ENCODE peak calls at places on chromosomes 11 and 22, in eight cellular contexts. A is AG04450, K is uterus, X is Calu3, S is AG09319, Z is LNCaP clone FGC, W is astrocyte of the cerebellum, U is lower leg skin. G is an unnamed sample.

GRCh38 chr11:4960877-4961276 is 5.4 kb upstream of the OR51A2 start:
- DNase-seq in A (no peak), K (no peak), S (no peak), U (no peak), X (no peak), W (no peak), Z (no peak), G (no peak)

GRCh38 chr11:73334244-73335203 is 26.4 kb downstream of the ARHGEF17 start:
- DNase-seq in A (no peak), U (peak), Z (no peak), K (peak), S (peak), X (peak), W (no peak), G (peak)

GRCh38 chr11:120013325-120014250 is 124.3 kb downstream of the TRIM29 start:
- DNase-seq in K (peak), A (no peak), Z (no peak), X (peak), S (no peak), U (no peak), W (no peak), G (peak)

GRCh38 chr11:114059278-114059983 is at the start of gene ZBTB16:
- DNase-seq in S (no peak), X (no peak), U (peak), K (peak), Z (peak), A (no peak), W (peak), G (peak)

GRCh38 chr11:113574586-113574985 is 99.4 kb upstream of the DRD2 start:
- DNase-seq in U (peak), Z (no peak), W (no peak), K (no peak), S (no peak), X (no peak), A (no peak), G (no peak)

GRCh38 chr11:13149991-13150390 is 127.6 kb upstream of the BMAL1 start:
- DNase-seq in Z (no peak), A (no peak), S (no peak), W (no peak), U (no peak), X (no peak), K (no peak), G (no peak)

GRCh38 chr11:96014234-96014633 is 90.3 kb upstream of the MTMR2 start:
- DNase-seq in A (no peak), K (no peak), S (no peak), Z (no peak), W (peak), X (peak), U (no peak), G (no peak)

GRCh38 chr11:113505046-113505445 is 29.8 kb upstream of the DRD2 start:
- DNase-seq in U (no peak), S (no peak), K (no peak), X (no peak), Z (no peak), A (no peak), W (no peak), G (no peak)

GRCh38 chr11:34263462-34264186 is 94.2 kb downstream of the ABTB2 start:
- DNase-seq in K (peak), S (peak), U (no peak), A (peak), X (peak), Z (peak), W (peak), G (no peak)

GRCh38 chr11:134531331-134532135 is 119.5 kb upstream of the B3GAT1 start:
- DNase-seq in K (no peak), X (no peak), S (no peak), U (peak), W (no peak), Z (no peak), A (no peak), G (no peak)

GRCh38 chr11:73347067-73347466 is 29.1 kb upstream of the RELT start:
- DNase-seq in Z (no peak), A (no peak), S (no peak), X (no peak), K (no peak), U (no peak), W (no peak), G (no peak)

GRCh38 chr11:119513806-119514170 is 90.8 kb upstream of the THY1 start:
- DNase-seq in A (no peak), Z (no peak), W (no peak), S (no peak), K (no peak), X (no peak), U (no peak), G (no peak)

GRCh38 chr11:16926868-16927267 is 87.3 kb downstream of the PLEKHA7 start:
- DNase-seq in A (no peak), W (no peak), S (no peak), X (no peak), U (no peak), K (no peak), Z (no peak), G (no peak)

GRCh38 chr11:118511576-118511975 is 15.7 kb upstream of the TTC36 start:
- DNase-seq in U (no peak), K (no peak), A (no peak), W (no peak), Z (no peak), S (no peak), X (no peak), G (no peak)

GRCh38 chr11:110960167-110960566 is 247.9 kb upstream of the ARHGAP20 start:
- DNase-seq in Z (no peak), S (no peak), U (no peak), X (no peak), K (no peak), W (no peak), A (no peak), G (no peak)

GRCh38 chr22:50713571-50714056 is 24.4 kb upstream of the ACR start:
- DNase-seq in U (no peak), Z (no peak), X (no peak), S (no peak), A (no peak), W (no peak), K (no peak), G (no peak)

GRCh38 chr11:44949160-44950035 is 1.3 kb downstream of the TP53I11 start:
- DNase-seq in W (no peak), K (peak), Z (no peak), S (no peak), U (peak), A (no peak), X (no peak), G (peak)

GRCh38 chr11:20367313-20367948 is 3.9 kb downstream of the HTATIP2 start:
- DNase-seq in W (peak), A (peak), S (peak), K (peak), U (no peak), X (peak), Z (no peak), G (no peak)

GRCh38 chr11:64064374-64065140 is 28.8 kb downstream of the FLRT1 start:
- DNase-seq in K (no peak), X (no peak), A (no peak), Z (no peak), S (no peak), W (no peak), U (no peak), G (no peak)

GRCh38 chr11:6458352-6458751 is 15.4 kb downstream of the TRIM3 start:
- DNase-seq in A (no peak), S (no peak), K (no peak), Z (no peak), W (no peak), X (peak), U (no peak), G (no peak)

GRCh38 chr22:38240734-38241252 is 32.0 kb downstream of the TMEM184B start:
- DNase-seq in U (no peak), Z (peak), W (peak), X (peak), A (peak), K (no peak), S (no peak), G (peak)

GRCh38 chr11:33258631-33259184 is 1.5 kb downstream of the HIPK3 start:
- DNase-seq in W (no peak), S (no peak), Z (no peak), K (no peak), X (no peak), U (no peak), A (no peak), G (no peak)

GRCh38 chr22:49934144-49934890 is 15.9 kb downstream of the CRELD2 start:
- DNase-seq in K (peak), Z (no peak), W (no peak), U (no peak), S (no peak), X (peak), A (no peak), G (no peak)

GRCh38 chr11:44982496-44983062 is 31.9 kb upstream of the TP53I11 start:
- DNase-seq in W (no peak), K (no peak), Z (no peak), X (no peak), U (peak), S (no peak), A (no peak), G (no peak)

GRCh38 chr22:33579448-33580093 is 340.7 kb downstream of the LARGE1 start:
- DNase-seq in Z (peak), S (peak), U (peak), K (peak), A (no peak), W (peak), X (peak), G (peak)

DNA sequence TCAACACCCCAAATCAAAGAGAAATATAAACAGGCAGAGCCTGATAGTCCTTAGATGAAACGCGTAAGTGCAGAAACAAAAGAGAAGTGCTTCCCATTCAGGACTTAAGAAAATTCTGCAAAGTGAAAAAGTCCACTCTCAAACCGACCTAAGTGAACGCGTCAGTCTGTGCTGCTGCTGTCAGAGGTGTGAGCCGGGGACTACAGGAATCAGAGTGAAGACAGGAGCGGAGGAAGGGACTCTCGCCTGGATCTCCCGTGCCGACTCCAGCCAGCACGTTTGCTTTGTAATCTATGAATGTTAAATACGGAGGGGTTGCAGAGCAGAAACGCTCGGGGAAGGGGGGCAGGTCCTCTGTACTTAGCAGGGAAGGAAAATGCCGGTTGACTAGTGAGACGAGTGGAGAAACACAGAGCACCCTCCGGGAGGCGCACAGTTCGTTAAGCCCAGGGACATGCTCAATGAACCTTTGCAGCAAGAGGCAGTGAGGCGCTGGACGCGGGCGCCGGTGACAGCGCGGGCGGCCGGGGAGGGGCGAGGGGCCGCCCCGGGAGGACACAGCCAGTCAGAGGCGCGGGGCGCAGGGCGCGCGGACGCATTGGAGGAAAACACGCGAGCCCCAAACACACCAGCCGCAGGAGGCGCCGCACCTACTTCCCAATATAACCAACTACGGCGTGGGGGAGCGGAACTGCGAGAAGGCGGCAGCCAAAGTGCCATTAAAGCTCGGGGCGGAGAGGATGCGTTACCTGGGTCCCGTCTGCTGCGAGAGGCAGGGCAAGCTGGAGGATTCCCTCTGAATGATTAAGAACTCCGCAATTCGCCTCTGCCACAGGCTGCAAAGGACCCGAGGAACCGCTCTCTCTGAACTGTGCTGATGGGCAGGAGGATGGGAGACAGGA is at the start of gene CNTN5:
- DNase-seq in X (peak), Z (no peak), A (no peak), U (peak), W (peak), S (no peak), K (peak), G (peak)
- TF ChIP-seq CTCF in X (no peak), Z (peak), A (no peak), U (no peak), W (no peak), S (no peak), K (no peak), G (no peak)

DNA sequence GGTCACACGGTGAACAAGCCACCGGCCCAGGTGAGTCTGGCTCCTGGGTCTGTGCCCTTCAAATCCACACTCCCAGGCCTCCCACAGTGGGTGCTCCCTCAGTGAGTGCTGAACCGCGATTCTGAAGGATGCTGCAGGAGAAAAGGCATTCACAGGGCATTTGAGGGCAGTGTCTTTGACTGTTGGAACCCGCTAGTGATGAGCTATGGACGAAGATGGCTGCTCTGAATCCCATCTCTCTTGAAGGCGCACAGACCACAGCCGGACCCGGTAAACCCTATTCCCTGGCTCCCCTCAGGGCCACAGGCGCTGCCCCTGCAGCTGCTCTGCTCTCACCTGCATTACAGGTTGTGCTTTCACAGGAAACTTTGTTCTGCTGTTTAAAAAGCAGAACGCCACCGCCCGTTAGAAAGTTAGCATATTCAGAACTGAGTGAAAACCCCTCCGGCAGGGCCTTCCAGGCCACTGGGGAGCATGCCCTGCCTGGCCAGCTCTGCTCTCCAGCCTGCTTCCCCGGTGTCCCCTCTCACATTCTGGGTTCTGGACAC is 3.2 kb downstream of the LRRC32 start:
- DNase-seq in W (no peak), Z (no peak), A (no peak), X (no peak), K (no peak), S (no peak), U (peak), G (no peak)
- TF ChIP-seq CTCF in W (no peak), Z (no peak), A (no peak), X (no peak), K (no peak), S (no peak), U (no peak), G (no peak)

GRCh38 chr11:8767466-8768142 is 85.0 kb downstream of the RPL27A start:
- DNase-seq in S (no peak), K (no peak), Z (no peak), X (no peak), W (no peak), A (no peak), U (peak), G (no peak)

GRCh38 chr11:8765294-8765693 is 82.7 kb downstream of the RPL27A start:
- DNase-seq in A (peak), X (no peak), W (no peak), K (no peak), Z (no peak), S (no peak), U (no peak), G (no peak)

GRCh38 chr11:8766043-8766992 is 83.7 kb downstream of the RPL27A start:
- DNase-seq in S (no peak), U (peak), X (no peak), K (peak), A (no peak), W (peak), Z (no peak), G (no peak)

GRCh38 chr11:8766993-8767374 is 84.4 kb downstream of the RPL27A start:
- DNase-seq in A (no peak), X (no peak), K (no peak), S (no peak), Z (no peak), W (no peak), U (peak), G (no peak)

DNA sequence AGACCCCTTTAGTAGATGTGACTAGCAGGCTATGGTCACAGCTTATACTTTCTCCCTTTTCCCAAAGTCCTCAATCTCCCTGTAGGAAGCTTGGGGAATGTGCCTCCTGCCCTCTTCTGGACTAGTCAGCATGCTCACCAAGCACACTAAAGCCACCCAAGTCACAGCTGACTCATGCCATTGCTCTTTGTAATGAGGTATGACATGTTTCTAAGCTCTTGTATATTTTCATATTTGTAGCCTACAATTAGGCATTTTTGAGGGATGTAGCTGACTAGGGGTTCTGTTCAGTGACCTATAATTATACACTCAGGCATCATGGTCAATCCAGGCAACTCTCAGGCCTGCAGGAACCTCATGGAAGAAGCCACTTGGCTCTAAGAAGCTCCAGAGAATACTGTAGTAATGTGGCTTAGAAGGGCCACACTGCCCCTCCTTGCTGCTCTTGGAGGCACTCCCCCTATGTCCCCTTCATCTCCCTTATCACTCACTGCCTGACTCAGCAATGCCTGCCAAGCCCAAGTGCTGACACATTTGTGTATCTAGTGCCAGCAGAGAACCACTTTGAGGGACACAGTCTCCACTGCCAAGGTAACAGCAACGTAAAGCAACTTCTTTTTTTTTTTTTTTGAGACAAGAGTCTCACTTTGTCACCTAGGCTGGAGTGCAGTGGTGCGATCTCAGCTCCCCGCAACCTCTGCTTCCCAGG is 86.2 kb downstream of the RPL27A start:
- DNase-seq in K (no peak), Z (no peak), A (no peak), W (no peak), X (peak), S (peak), U (peak), G (no peak)
- TF ChIP-seq CTCF in K (peak), Z (peak), A (peak), W (peak), X (no peak), S (peak), U (no peak), G (no peak)

DNA sequence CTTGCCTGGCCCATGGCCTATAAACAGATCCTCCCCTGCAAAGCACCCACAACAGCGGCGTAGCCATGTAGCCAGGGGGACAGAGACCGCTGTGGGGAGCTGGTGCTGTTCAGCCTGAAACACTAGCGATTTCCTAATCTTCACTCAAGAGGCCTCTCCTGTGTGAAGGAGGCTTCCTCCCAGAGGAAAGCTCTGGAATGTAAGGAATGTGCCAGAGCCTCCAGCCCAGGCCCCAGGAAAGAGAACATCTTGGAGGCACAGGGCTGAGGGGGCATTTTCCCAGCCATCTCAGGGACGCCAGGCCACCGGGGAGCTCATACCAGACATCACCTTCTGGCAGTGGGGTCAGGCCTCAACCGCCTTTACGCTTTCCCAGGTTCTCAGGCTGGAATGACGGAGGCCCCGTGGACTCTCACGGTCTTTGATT is 24.0 kb downstream of the MIAT start:
- DNase-seq in A (peak), W (peak), X (no peak), K (no peak), Z (no peak), S (no peak), U (no peak), G (peak)
- TF ChIP-seq CTCF in A (no peak), W (no peak), X (no peak), K (no peak), Z (no peak), S (no peak), U (no peak), G (no peak)

DNA sequence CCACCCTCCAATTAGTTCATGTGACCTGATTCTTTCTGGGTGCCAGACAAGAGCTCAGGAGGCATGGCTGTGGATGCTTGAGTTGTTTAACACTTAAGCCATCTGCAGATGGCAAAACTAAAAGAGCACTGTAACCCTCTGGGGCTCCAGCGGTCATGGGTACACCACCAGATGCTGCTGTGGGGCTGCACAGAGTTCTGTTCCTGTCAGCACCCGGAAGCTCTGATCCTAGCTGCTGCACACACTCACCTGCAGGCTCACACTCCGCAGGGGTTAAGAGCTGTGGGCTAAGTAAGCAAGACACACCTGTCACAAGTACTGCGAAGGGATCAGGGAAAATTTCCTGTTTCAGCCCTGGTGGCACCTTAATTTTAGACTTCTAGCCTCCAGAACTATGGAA is 307.8 kb downstream of the C11orf87 start:
- DNase-seq in U (no peak), Z (no peak), A (no peak), S (no peak), W (no peak), X (peak), K (no peak), G (no peak)
- TF ChIP-seq CTCF in U (no peak), Z (no peak), A (no peak), S (no peak), W (no peak), X (no peak), K (no peak), G (no peak)

G was measured in endothelial cell.